ENCODE peak calls at places on chromosomes 6 and 20, in nine cellular contexts. One of them, this sample, is unnamed.

GRCh38 chr6:19949155-19949554 is 112.0 kb downstream of the ID4 start:
- DNase-seq in IMR-90: no peak
- DNase-seq in heart left ventricle: no peak
- DNase-seq in sigmoid colon: no peak
- DNase-seq in transverse colon: no peak
- DNase-seq in testis: no peak
- DNase-seq in esophagus squamous epithelium: no peak
- DNase-seq in spleen: no peak
- DNase-seq in HCT116: no peak
- DNase-seq in this sample: no peak

GRCh38 chr6:20279608-20280287 is 67.5 kb upstream of the MBOAT1 start:
- DNase-seq in spleen: no peak
- DNase-seq in testis: no peak
- DNase-seq in heart left ventricle: no peak
- DNase-seq in sigmoid colon: no peak
- DNase-seq in transverse colon: no peak
- DNase-seq in HCT116: no peak
- DNase-seq in IMR-90: no peak
- DNase-seq in esophagus squamous epithelium: no peak
- DNase-seq in this sample: no peak

GRCh38 chr20:47102629-47103028 is 208.0 kb downstream of the EYA2 start:
- DNase-seq in heart left ventricle: peak
- DNase-seq in testis: no peak
- DNase-seq in transverse colon: no peak
- DNase-seq in esophagus squamous epithelium: no peak
- DNase-seq in HCT116: no peak
- DNase-seq in sigmoid colon: peak
- DNase-seq in IMR-90: no peak
- DNase-seq in spleen: no peak
- DNase-seq in this sample: no peak

GRCh38 chr6:33722103-33722646 is 10.7 kb upstream of the UQCC2 start:
- DNase-seq in spleen: peak
- DNase-seq in heart left ventricle: no peak
- DNase-seq in transverse colon: no peak
- DNase-seq in testis: no peak
- DNase-seq in esophagus squamous epithelium: no peak
- DNase-seq in sigmoid colon: no peak
- DNase-seq in HCT116: no peak
- DNase-seq in IMR-90: no peak
- DNase-seq in this sample: no peak

GRCh38 chr6:138722425-138723371 is 50.9 kb upstream of the CCDC28A start:
- DNase-seq in testis: no peak
- DNase-seq in HCT116: peak
- DNase-seq in heart left ventricle: no peak
- DNase-seq in transverse colon: no peak
- DNase-seq in esophagus squamous epithelium: no peak
- DNase-seq in spleen: no peak
- DNase-seq in sigmoid colon: no peak
- DNase-seq in IMR-90: peak
- DNase-seq in this sample: no peak

GRCh38 chr20:41173791-41174341 is 36.5 kb downstream of the PLCG1 start:
- DNase-seq in HCT116: no peak
- DNase-seq in testis: peak
- DNase-seq in spleen: peak
- DNase-seq in transverse colon: peak
- DNase-seq in sigmoid colon: no peak
- DNase-seq in IMR-90: no peak
- DNase-seq in esophagus squamous epithelium: no peak
- DNase-seq in heart left ventricle: peak
- DNase-seq in this sample: no peak

GRCh38 chr6:19697744-19698290 is 139.4 kb upstream of the ID4 start:
- DNase-seq in HCT116: no peak
- DNase-seq in esophagus squamous epithelium: no peak
- DNase-seq in transverse colon: no peak
- DNase-seq in heart left ventricle: no peak
- DNase-seq in sigmoid colon: no peak
- DNase-seq in testis: no peak
- DNase-seq in spleen: no peak
- DNase-seq in IMR-90: peak
- DNase-seq in this sample: no peak

GRCh38 chr6:54747955-54748354 is 98.6 kb upstream of the FAM83B start:
- DNase-seq in sigmoid colon: no peak
- DNase-seq in testis: no peak
- DNase-seq in heart left ventricle: no peak
- DNase-seq in IMR-90: no peak
- DNase-seq in spleen: no peak
- DNase-seq in transverse colon: no peak
- DNase-seq in esophagus squamous epithelium: no peak
- DNase-seq in HCT116: no peak
- DNase-seq in this sample: no peak

GRCh38 chr20:41392295-41392694 is 25.7 kb upstream of the EMILIN3 start:
- DNase-seq in heart left ventricle: no peak
- DNase-seq in spleen: no peak
- DNase-seq in sigmoid colon: no peak
- DNase-seq in testis: no peak
- DNase-seq in HCT116: no peak
- DNase-seq in esophagus squamous epithelium: no peak
- DNase-seq in transverse colon: no peak
- DNase-seq in IMR-90: no peak
- DNase-seq in this sample: no peak

GRCh38 chr6:45743028-45743615 is 272.5 kb downstream of the CLIC5 start:
- DNase-seq in IMR-90: no peak
- DNase-seq in testis: no peak
- DNase-seq in esophagus squamous epithelium: no peak
- DNase-seq in transverse colon: no peak
- DNase-seq in heart left ventricle: no peak
- DNase-seq in spleen: no peak
- DNase-seq in HCT116: no peak
- DNase-seq in sigmoid colon: no peak
- DNase-seq in this sample: peak

GRCh38 chr6:35195120-35195780 is 18.5 kb upstream of the SCUBE3 start:
- DNase-seq in spleen: no peak
- DNase-seq in esophagus squamous epithelium: no peak
- DNase-seq in heart left ventricle: no peak
- DNase-seq in IMR-90: no peak
- DNase-seq in HCT116: no peak
- DNase-seq in testis: no peak
- DNase-seq in sigmoid colon: no peak
- DNase-seq in transverse colon: no peak
- DNase-seq in this sample: no peak

GRCh38 chr6:33761922-33762629 is 15.4 kb upstream of the IP6K3 start:
- DNase-seq in IMR-90: peak
- DNase-seq in spleen: peak
- DNase-seq in heart left ventricle: peak
- DNase-seq in sigmoid colon: peak
- DNase-seq in esophagus squamous epithelium: no peak
- DNase-seq in transverse colon: peak
- DNase-seq in testis: peak
- DNase-seq in HCT116: no peak
- DNase-seq in this sample: peak

GRCh38 chr20:36405255-36405654 is 99.1 kb downstream of the DLGAP4 start:
- DNase-seq in testis: no peak
- DNase-seq in esophagus squamous epithelium: no peak
- DNase-seq in spleen: no peak
- DNase-seq in IMR-90: peak
- DNase-seq in sigmoid colon: no peak
- DNase-seq in heart left ventricle: no peak
- DNase-seq in HCT116: no peak
- DNase-seq in transverse colon: no peak
- DNase-seq in this sample: no peak

DNA sequence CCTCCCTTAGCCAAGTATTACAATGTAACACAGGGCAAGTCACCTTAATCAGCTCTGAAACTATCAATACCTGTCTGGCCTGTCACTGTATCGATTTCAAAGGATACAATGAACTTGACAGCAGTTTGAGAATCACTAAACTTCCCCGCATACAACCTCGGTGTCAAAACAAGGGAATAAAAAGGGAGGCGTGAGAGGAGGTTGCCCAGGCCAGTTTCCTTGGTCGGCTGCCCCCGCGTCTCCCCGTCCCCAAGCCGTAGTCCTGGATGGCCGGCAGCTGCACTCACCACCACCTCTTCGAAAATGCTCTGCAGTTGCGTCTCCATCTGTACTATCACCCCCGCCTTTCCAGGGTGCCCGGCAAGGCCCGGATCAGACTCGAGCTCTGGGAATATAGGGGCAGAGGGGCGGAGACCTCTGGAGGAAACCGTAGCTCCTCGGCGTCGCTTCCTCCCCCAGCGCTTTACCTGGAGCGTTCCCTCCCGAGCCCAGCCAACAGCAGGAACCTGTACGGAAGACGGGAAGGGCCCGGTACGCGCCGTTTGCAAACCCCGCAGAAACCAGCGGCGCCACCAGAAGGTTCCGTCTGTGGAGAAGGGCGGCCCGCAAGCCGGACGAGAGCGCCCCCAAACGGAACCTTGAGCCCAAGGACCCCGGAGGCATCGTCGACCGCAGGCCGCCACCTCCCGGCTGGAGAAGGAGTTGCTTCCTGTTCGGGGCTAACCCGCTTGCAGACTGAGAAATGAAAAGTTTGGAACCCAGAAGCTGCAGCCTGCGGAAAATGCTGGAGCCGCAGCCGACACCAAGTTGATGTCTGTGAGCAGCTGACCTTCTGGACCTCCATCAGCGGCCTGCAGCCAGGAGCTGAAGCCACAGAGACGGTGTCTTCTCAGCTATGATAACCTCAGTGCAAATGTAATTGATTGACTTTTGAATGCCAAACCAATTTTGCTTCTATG is at the start of gene MED23:
- DNase-seq in esophagus squamous epithelium: peak
- DNase-seq in heart left ventricle: peak
- DNase-seq in sigmoid colon: peak
- DNase-seq in HCT116: peak
- DNase-seq in spleen: peak
- DNase-seq in IMR-90: peak
- DNase-seq in transverse colon: peak
- DNase-seq in testis: peak
- DNase-seq in this sample: peak
- TF ChIP-seq POLR2A in esophagus squamous epithelium: no peak
- TF ChIP-seq POLR2A in heart left ventricle: no peak
- TF ChIP-seq POLR2A in sigmoid colon: peak
- TF ChIP-seq POLR2A in HCT116: no peak
- TF ChIP-seq POLR2A in spleen: no peak
- TF ChIP-seq POLR2A in IMR-90: peak
- TF ChIP-seq POLR2A in transverse colon: peak
- TF ChIP-seq POLR2A in testis: no peak
- TF ChIP-seq POLR2A in this sample: peak

DNA sequence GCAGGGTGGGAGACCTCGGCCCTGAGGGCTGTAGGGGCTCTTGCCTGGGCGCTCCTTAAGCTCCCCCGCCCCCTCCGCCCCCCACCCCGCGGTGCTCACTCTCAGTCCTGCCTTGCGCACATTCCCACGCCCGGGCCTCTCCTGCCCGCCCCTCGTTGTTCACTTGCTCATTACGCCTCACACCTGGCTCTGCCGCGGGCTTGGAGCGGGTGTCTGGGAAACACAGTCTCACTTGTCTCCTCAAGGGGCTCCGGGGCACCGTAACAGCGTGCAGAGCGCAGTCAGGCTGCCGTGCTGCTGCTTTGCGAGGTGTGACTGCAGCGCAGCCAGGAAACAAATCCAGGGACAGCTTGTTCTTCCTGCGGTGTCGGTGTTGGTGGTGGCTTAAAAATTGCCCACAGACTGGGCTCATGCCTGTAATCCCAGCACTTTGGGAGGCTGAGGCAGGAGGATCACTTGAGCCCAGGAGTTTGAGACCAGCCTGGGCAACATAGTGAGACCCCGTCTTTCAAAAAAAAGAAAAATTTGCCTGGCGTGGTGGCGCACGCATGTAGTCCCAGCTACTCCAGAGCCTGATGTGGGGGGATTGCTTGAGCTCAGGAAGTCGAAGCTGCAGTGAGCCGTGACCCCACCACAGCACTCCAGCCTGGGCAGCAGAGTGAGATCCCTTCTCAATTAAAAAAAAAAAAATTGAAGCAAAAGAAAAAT is 4.6 kb downstream of the NPBWR2 start:
- DNase-seq in heart left ventricle: no peak
- DNase-seq in testis: peak
- DNase-seq in spleen: peak
- DNase-seq in esophagus squamous epithelium: no peak
- DNase-seq in transverse colon: no peak
- DNase-seq in IMR-90: no peak
- DNase-seq in sigmoid colon: no peak
- DNase-seq in HCT116: no peak
- DNase-seq in this sample: peak
- H3K4me3 ChIP-seq in heart left ventricle: peak
- H3K4me3 ChIP-seq in testis: peak
- H3K4me3 ChIP-seq in spleen: peak
- H3K4me3 ChIP-seq in esophagus squamous epithelium: peak
- H3K4me3 ChIP-seq in transverse colon: peak
- H3K4me3 ChIP-seq in IMR-90: no peak
- H3K4me3 ChIP-seq in sigmoid colon: no peak
- H3K4me3 ChIP-seq in HCT116: peak
- H3K4me3 ChIP-seq in this sample: no peak

GRCh38 chr20:38076548-38076947 is 43.0 kb downstream of the RPRD1B start:
- DNase-seq in heart left ventricle: no peak
- DNase-seq in testis: no peak
- DNase-seq in IMR-90: no peak
- DNase-seq in spleen: no peak
- DNase-seq in sigmoid colon: no peak
- DNase-seq in transverse colon: no peak
- DNase-seq in HCT116: no peak
- DNase-seq in esophagus squamous epithelium: no peak
- DNase-seq in this sample: no peak

GRCh38 chr20:38067717-38068365 is 34.3 kb downstream of the RPRD1B start:
- DNase-seq in sigmoid colon: no peak
- DNase-seq in testis: no peak
- DNase-seq in spleen: no peak
- DNase-seq in HCT116: no peak
- DNase-seq in transverse colon: no peak
- DNase-seq in esophagus squamous epithelium: no peak
- DNase-seq in heart left ventricle: no peak
- DNase-seq in IMR-90: no peak
- DNase-seq in this sample: no peak

GRCh38 chr20:38072885-38073284 is 39.3 kb downstream of the RPRD1B start:
- DNase-seq in testis: no peak
- DNase-seq in spleen: no peak
- DNase-seq in IMR-90: no peak
- DNase-seq in sigmoid colon: no peak
- DNase-seq in transverse colon: no peak
- DNase-seq in heart left ventricle: no peak
- DNase-seq in esophagus squamous epithelium: no peak
- DNase-seq in HCT116: no peak
- DNase-seq in this sample: no peak

GRCh38 chr20:38075161-38075998 is 41.8 kb downstream of the RPRD1B start:
- DNase-seq in heart left ventricle: no peak
- DNase-seq in esophagus squamous epithelium: no peak
- DNase-seq in HCT116: no peak
- DNase-seq in IMR-90: peak
- DNase-seq in testis: no peak
- DNase-seq in spleen: no peak
- DNase-seq in sigmoid colon: no peak
- DNase-seq in transverse colon: no peak
- DNase-seq in this sample: no peak

GRCh38 chr20:38073307-38074010 is 39.9 kb downstream of the RPRD1B start:
- DNase-seq in HCT116: peak
- DNase-seq in testis: peak
- DNase-seq in heart left ventricle: peak
- DNase-seq in sigmoid colon: peak
- DNase-seq in transverse colon: peak
- DNase-seq in esophagus squamous epithelium: no peak
- DNase-seq in spleen: no peak
- DNase-seq in IMR-90: peak
- DNase-seq in this sample: peak
- TF ChIP-seq POLR2A in HCT116: no peak
- TF ChIP-seq POLR2A in testis: no peak
- TF ChIP-seq POLR2A in heart left ventricle: no peak
- TF ChIP-seq POLR2A in sigmoid colon: no peak
- TF ChIP-seq POLR2A in transverse colon: no peak
- TF ChIP-seq POLR2A in esophagus squamous epithelium: no peak
- TF ChIP-seq POLR2A in spleen: no peak
- TF ChIP-seq POLR2A in IMR-90: no peak
- TF ChIP-seq POLR2A in this sample: no peak

GRCh38 chr6:129575378-129576118 is 134.4 kb downstream of the ARHGAP18 start:
- DNase-seq in transverse colon: no peak
- DNase-seq in testis: no peak
- DNase-seq in IMR-90: peak
- DNase-seq in spleen: no peak
- DNase-seq in heart left ventricle: no peak
- DNase-seq in sigmoid colon: no peak
- DNase-seq in esophagus squamous epithelium: no peak
- DNase-seq in HCT116: peak
- DNase-seq in this sample: no peak
- H3K4me3 ChIP-seq in transverse colon: peak
- H3K4me3 ChIP-seq in testis: no peak
- H3K4me3 ChIP-seq in IMR-90: peak
- H3K4me3 ChIP-seq in spleen: no peak
- H3K4me3 ChIP-seq in heart left ventricle: no peak
- H3K4me3 ChIP-seq in sigmoid colon: peak
- H3K4me3 ChIP-seq in esophagus squamous epithelium: no peak
- H3K4me3 ChIP-seq in HCT116: no peak
- H3K4me3 ChIP-seq in this sample: no peak

This sample was measured in body of pancreas.